ENCODE peak calls at places on chromosomes 16 and 17, in ten cellular contexts. W, B, D, S, A, P, V, T, I and F are unnamed samples.

GRCh38 chr16:20613471-20613887 is 37.3 kb upstream of the ACSM2B start:
- DNase-seq in W (no peak), T (no peak), P (no peak), S (no peak), I (no peak), V (no peak), B (no peak), A (no peak), D (no peak), F (no peak)

GRCh38 chr17:9022553-9023388 is 1.5 kb downstream of the NTN1 start:
- DNase-seq in I (no peak), P (no peak), W (peak; percentile 11), B (no peak), T (no peak), D (no peak), V (no peak), S (peak; percentile 81), A (no peak), F (no peak)

GRCh38 chr17:40980594-40980993 is 3.5 kb downstream of the KRT40 start:
- DNase-seq in T (no peak), A (no peak), B (peak; percentile 10), S (no peak), P (no peak), I (no peak), V (no peak), D (no peak), W (peak; percentile 1), F (no peak)

GRCh38 chr16:26599786-26600107 is 467.0 kb upstream of the C16orf82 start:
- DNase-seq in T (no peak), P (no peak), B (no peak), A (no peak), D (no peak), W (no peak), S (no peak), I (no peak), V (no peak), F (no peak)

GRCh38 chr16:642189-643049 is 791 bp downstream of the MCRIP2 start:
- DNase-seq in P (no peak), A (no peak), S (no peak), W (no peak), T (no peak), I (peak; percentile 72), V (peak; percentile 35), B (peak; percentile 89), D (no peak), F (peak; percentile 45)

GRCh38 chr16:78230832-78231231 is 131.4 kb downstream of the WWOX start:
- DNase-seq in P (peak; percentile 50), S (no peak), I (no peak), T (no peak), W (peak; percentile 6), D (no peak), B (no peak), V (no peak), A (no peak), F (no peak)

GRCh38 chr16:68382296-68382718 is 66.0 kb downstream of the SMPD3 start:
- DNase-seq in S (no peak), V (no peak), A (no peak), B (no peak), T (no peak), D (no peak), I (no peak), W (no peak), P (no peak), F (peak; percentile 50)

GRCh38 chr17:72430611-72431432 is 310.0 kb downstream of the SOX9 start:
- DNase-seq in A (no peak), D (no peak), I (peak; percentile 47), B (no peak), P (no peak), S (no peak), T (no peak), V (no peak), W (no peak), F (no peak)

GRCh38 chr16:61323456-61323855 is 712.8 kb downstream of the CDH8 start:
- DNase-seq in I (no peak), P (no peak), B (no peak), A (no peak), W (peak; percentile 11), V (no peak), D (no peak), T (no peak), S (no peak), F (no peak)

GRCh38 chr17:9258115-9259020 is 237.1 kb downstream of the NTN1 start:
- DNase-seq in A (no peak), P (no peak), V (no peak), T (no peak), B (no peak), S (no peak), I (peak; percentile 37), D (no peak), W (no peak), F (no peak)

GRCh38 chr17:36934144-36934758 is 3.0 kb upstream of the LHX1 start:
- DNase-seq in P (no peak), T (no peak), S (no peak), D (no peak), V (no peak), B (no peak), W (no peak), I (no peak), A (no peak), F (no peak)

GRCh38 chr16:53881371-53881770 is 177.4 kb downstream of the FTO start:
- DNase-seq in V (no peak), W (peak; percentile 56), I (peak; percentile 77), A (peak; percentile 71), P (no peak), S (no peak), D (no peak), B (no peak), T (no peak), F (no peak)

GRCh38 chr17:80937501-80938356 is 53.9 kb upstream of the CHMP6 start:
- DNase-seq in S (no peak), B (no peak), T (no peak), A (no peak), W (no peak), D (no peak), I (no peak), P (peak; percentile 12), V (no peak), F (no peak)

GRCh38 chr17:3857261-3858105 is 11.4 kb upstream of the NCBP3 start:
- DNase-seq in S (no peak), A (no peak), D (no peak), B (peak; percentile 55), W (no peak), T (no peak), I (no peak), P (no peak), V (no peak), F (no peak)

GRCh38 chr17:2693561-2694380 is 17.8 kb downstream of the CLUH start:
- DNase-seq in B (no peak), P (peak; percentile 13), S (peak; percentile 84), W (no peak), V (no peak), I (no peak), A (no peak), D (no peak), T (no peak), F (no peak)

GRCh38 chr17:33983824-33984574 is 271.1 kb upstream of the CCL2 start:
- DNase-seq in T (no peak), S (no peak), P (no peak), D (no peak), A (no peak), B (no peak), I (no peak), V (no peak), W (no peak), F (no peak)

GRCh38 chr16:56848955-56849689 is 15.9 kb upstream of the SLC12A3 start:
- DNase-seq in D (no peak), B (no peak), W (peak; percentile 63), T (no peak), A (no peak), I (peak; percentile 21), P (peak; percentile 57), V (no peak), S (no peak), F (no peak)

GRCh38 chr17:81348097-81349055 is 46.9 kb upstream of the BAHCC1 start:
- DNase-seq in D (no peak), A (no peak), V (no peak), W (no peak), S (no peak), T (no peak), B (peak; percentile 93), I (no peak), P (no peak), F (no peak)

GRCh38 chr16:81553814-81554675 is 109.4 kb downstream of the CMIP start:
- DNase-seq in W (no peak), I (no peak), T (no peak), P (no peak), B (peak; percentile 64), D (no peak), S (no peak), V (no peak), A (no peak), F (no peak)

GRCh38 chr16:66020061-66020460 is 346.4 kb upstream of the CDH5 start:
- DNase-seq in T (no peak), P (no peak), B (no peak), A (no peak), I (no peak), S (no peak), D (no peak), W (no peak), V (no peak), F (no peak)

GRCh38 chr16:20041924-20042596 is 31.6 kb downstream of the GPR139 start:
- DNase-seq in A (no peak), B (no peak), T (no peak), D (no peak), S (no peak), V (no peak), P (no peak), I (no peak), W (no peak), F (no peak)

GRCh38 chr17:70076189-70076588 is 1.2 kb downstream of the KCNJ16 start:
- DNase-seq in D (no peak), S (no peak), W (peak; percentile 12), B (no peak), I (no peak), A (no peak), P (no peak), V (no peak), T (no peak), F (no peak)

GRCh38 chr17:50062323-50063243 is 6.7 kb downstream of the ITGA3 start:
- DNase-seq in W (peak; percentile 79), B (peak; percentile 57), T (no peak), S (peak; percentile 95), I (no peak), P (peak; percentile 57), V (no peak), A (peak; percentile 61), D (no peak), F (no peak)

GRCh38 chr16:57977418-57978069 is 6.6 kb upstream of the CNGB1 start:
- DNase-seq in T (no peak), D (no peak), V (no peak), I (peak; percentile 41), A (no peak), P (no peak), B (no peak), S (no peak), W (no peak), F (no peak)

GRCh38 chr17:8016632-8017424 is 14.4 kb downstream of the GUCY2D start:
- DNase-seq in T (no peak), B (peak; percentile 78), D (peak; percentile 24), P (no peak), S (no peak), W (peak; percentile 56), V (peak; percentile 44), A (no peak), I (peak; percentile 60), F (no peak)

GRCh38 chr17:60248618-60249516 is 99.1 kb downstream of the CA4 start:
- DNase-seq in T (no peak), A (no peak), V (no peak), B (no peak), I (no peak), P (no peak), S (no peak), D (no peak), W (no peak), F (no peak)

GRCh38 chr17:67474081-67474661 is 97.1 kb downstream of the PITPNC1 start:
- DNase-seq in W (peak; percentile 96), A (peak; percentile 91), D (no peak), I (no peak), V (no peak), S (no peak), T (no peak), P (peak; percentile 62), B (no peak), F (no peak)

GRCh38 chr16:78478267-78478821 is 378.9 kb downstream of the WWOX start:
- DNase-seq in D (peak; percentile 4), V (no peak), A (no peak), S (no peak), P (no peak), B (no peak), W (no peak), I (no peak), T (peak; percentile 10), F (no peak)